ENCODE peak calls at places on chromosomes 12 and 14, in four cellular contexts. G, P, S and Z are unnamed samples.

GRCh38 chr12:40375076-40375475 is 150.3 kb downstream of the LRRK2 start:
- DNase-seq in G (no peak), P (no peak), S (no peak), Z (no peak)

GRCh38 chr12:25386823-25387134 is 136.1 kb upstream of the KRAS start:
- DNase-seq in P (no peak), G (no peak), S (no peak), Z (no peak)

GRCh38 chr12:27602516-27602915 is 78.5 kb downstream of the PPFIBP1 start:
- DNase-seq in P (no peak), S (no peak), G (no peak), Z (no peak)

GRCh38 chr12:93125126-93125525 is 196.0 kb upstream of the EEA1 start:
- DNase-seq in G (no peak), P (no peak), S (no peak), Z (no peak)

GRCh38 chr12:117151195-117152031 is 38.9 kb downstream of the FBXO21 start:
- DNase-seq in G (peak; percentile 23), P (peak; percentile 79), S (peak; percentile 73), Z (peak; percentile 11)

GRCh38 chr12:122036153-122036552 is 14.5 kb downstream of the BCL7A start:
- DNase-seq in S (no peak), P (no peak), G (no peak), Z (no peak)

GRCh38 chr14:91873476-91874265 is 6.3 kb upstream of the TC2N start:
- DNase-seq in G (peak; percentile 72), S (no peak), P (no peak), Z (no peak)

GRCh38 chr12:89960607-89961394 is 252.2 kb upstream of the ATP2B1 start:
- DNase-seq in P (no peak), S (no peak), G (no peak), Z (no peak)

GRCh38 chr14:77187649-77188012 is 6.0 kb downstream of the TMEM63C start:
- DNase-seq in S (no peak), G (no peak), P (no peak), Z (no peak)

GRCh38 chr12:126342866-126343265 is 1277.6 kb downstream of the AACS start:
- DNase-seq in S (no peak), G (no peak), P (no peak), Z (no peak)

GRCh38 chr12:24803406-24804245 is 145.3 kb downstream of the BCAT1 start:
- DNase-seq in G (no peak), S (no peak), P (no peak), Z (no peak)

GRCh38 chr12:122990961-122991622 is 10.6 kb downstream of the ARL6IP4 start:
- DNase-seq in P (peak; percentile 26), G (no peak), S (no peak), Z (no peak)

GRCh38 chr12:44317651-44318126 is 481.8 kb downstream of the TMEM117 start:
- DNase-seq in S (no peak), P (no peak), G (no peak), Z (no peak)

GRCh38 chr12:122062832-122063690 is 15.5 kb upstream of the MLXIP start:
- DNase-seq in S (peak; percentile 44), P (no peak), G (no peak), Z (no peak)

GRCh38 chr12:116299548-116300150 is 22.2 kb upstream of the MED13L start:
- DNase-seq in S (no peak), P (no peak), G (no peak), Z (no peak)

GRCh38 chr14:104140463-104141331 is 2.3 kb downstream of the KIF26A start:
- DNase-seq in P (peak; percentile 34), G (no peak), S (peak; percentile 7), Z (no peak)

GRCh38 chr14:73153272-73153671 is 17.0 kb downstream of the PSEN1 start:
- DNase-seq in G (no peak), S (no peak), P (no peak), Z (no peak)

GRCh38 chr12:64194333-64195149 is 27.6 kb downstream of the KICS2 start:
- DNase-seq in P (no peak), G (no peak), S (no peak), Z (no peak)

GRCh38 chr12:123269395-123269892 is 2.2 kb downstream of the CDK2AP1 start:
- DNase-seq in S (peak; percentile 72), G (peak; percentile 33), P (peak; percentile 80), Z (peak; percentile 83)

GRCh38 chr14:28770574-28770973 is 4.0 kb downstream of the FOXG1 start:
- DNase-seq in S (no peak), G (no peak), P (no peak), Z (no peak)

GRCh38 chr14:96198430-96199133 is 6.1 kb upstream of the BDKRB2 start:
- DNase-seq in P (no peak), G (no peak), S (no peak), Z (no peak)

GRCh38 chr12:3077572-3078081 is 448 bp downstream of the TSPAN9 start:
- DNase-seq in P (peak; percentile 70), G (peak; percentile 8), S (peak; percentile 46), Z (no peak)

GRCh38 chr12:67980391-67980790 is 8.9 kb upstream of the IFNG-AS1 start:
- DNase-seq in G (no peak), P (no peak), S (no peak), Z (no peak)

GRCh38 chr12:56839489-56840442 is 76.6 kb downstream of the HSD17B6 start:
- DNase-seq in G (peak; percentile 13), S (peak; percentile 29), P (no peak), Z (peak; percentile 16)

GRCh38 chr12:77433799-77434198 is 368.4 kb upstream of the E2F7 start:
- DNase-seq in P (no peak), G (no peak), S (no peak), Z (no peak)

GRCh38 chr14:37584211-37585100 is 10.6 kb downstream of the FOXA1 start:
- DNase-seq in S (peak; percentile 7), P (no peak), G (no peak), Z (no peak)

GRCh38 chr14:104342435-104343293 is 204.3 kb downstream of the KIF26A start:
- DNase-seq in S (no peak), G (no peak), P (no peak), Z (no peak)

GRCh38 chr12:124168016-124168415 is 126.9 kb upstream of the RFLNA start:
- DNase-seq in P (no peak), G (no peak), S (no peak), Z (no peak)

GRCh38 chr12:26790645-26790994 is 42.4 kb downstream of the ITPR2 start:
- DNase-seq in G (no peak), S (no peak), P (no peak), Z (no peak)

GRCh38 chr14:102540310-102541028 is 30.9 kb upstream of the ANKRD9 start:
- DNase-seq in S (no peak), G (no peak), P (no peak), Z (no peak)

GRCh38 chr14:36952702-36953101 is 219.7 kb downstream of the SLC25A21 start:
- DNase-seq in S (no peak), G (no peak), P (no peak), Z (no peak)

GRCh38 chr12:53952335-53952694 is 2.4 kb upstream of the HOXC12 start:
- DNase-seq in P (no peak), S (no peak), G (no peak), Z (no peak)

DNA sequence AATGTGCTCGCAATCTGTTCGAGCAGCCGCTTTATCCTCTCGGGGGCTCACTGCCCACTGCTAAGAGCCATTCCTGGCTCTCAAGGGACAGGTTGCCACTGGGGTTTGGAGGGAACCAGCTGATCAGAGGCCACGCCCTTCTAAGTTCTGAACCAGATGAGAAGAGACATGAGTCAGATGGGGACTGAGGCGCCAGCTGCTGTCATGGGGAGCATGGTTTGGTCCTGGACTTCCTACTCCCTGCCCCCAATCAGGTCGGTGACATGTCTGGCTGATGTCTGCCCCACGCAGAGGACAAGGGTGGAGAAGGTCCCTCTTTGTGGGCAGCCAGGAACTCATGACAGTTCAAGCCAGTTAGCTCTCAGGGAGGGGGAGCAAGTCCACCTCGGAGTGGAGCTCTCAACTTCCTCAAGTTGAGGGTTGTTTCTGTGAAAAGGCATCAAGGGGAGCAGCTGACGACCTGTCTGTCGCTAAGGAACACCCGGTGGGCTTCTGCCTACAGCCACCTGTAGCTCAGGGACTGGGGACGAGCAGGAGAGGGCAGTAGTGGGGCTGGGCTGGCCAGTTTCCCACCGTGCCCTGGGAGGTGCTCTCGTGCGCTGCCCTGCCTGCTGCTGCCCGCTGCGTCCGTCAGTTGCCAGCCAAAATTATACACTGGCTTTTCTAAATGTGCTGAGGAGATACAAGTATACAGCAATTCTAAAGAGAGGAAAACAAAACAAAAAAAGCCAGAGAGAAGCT is 20.4 kb downstream of the PSMC1 start:
- DNase-seq in S (no peak), G (no peak), P (no peak), Z (peak; percentile 52)
- H3K27ac ChIP-seq in S (no peak overlapping the region), G (no peak overlapping the region), P (no peak overlapping the region), Z (no peak overlapping the region)

GRCh38 chr12:50246159-50246865 is 37.0 kb downstream of the LIMA1 start:
- DNase-seq in S (no peak), G (no peak), P (no peak), Z (no peak)
- H3K27ac ChIP-seq in S (peak overlapping the region; percentile 74), G (no peak overlapping the region), P (peak overlapping the region; percentile 90), Z (no peak overlapping the region)

GRCh38 chr12:5078423-5078822 is 34.7 kb downstream of the KCNA5 start:
- DNase-seq in G (no peak), S (peak; percentile 75), P (no peak), Z (no peak)
- H3K27ac ChIP-seq in G (no peak overlapping the region), S (peak overlapping the region; percentile 77), P (no peak overlapping the region), Z (no peak overlapping the region)

GRCh38 chr14:23056956-23057756 is at the start of gene CDH24:
- DNase-seq in S (peak; percentile 76), G (peak; percentile 65), P (peak; percentile 76), Z (no peak)
- H3K27ac ChIP-seq in S (peak within 1 kb of the TSS; percentile 39), G (no peak within 1 kb of the TSS), P (peak within 1 kb of the TSS; percentile 32), Z (peak within 1 kb of the TSS; percentile 62)

GRCh38 chr14:59097681-59098080 is 90.8 kb upstream of the DAAM1 start:
- DNase-seq in S (no peak), P (no peak), G (no peak), Z (no peak)
- H3K27ac ChIP-seq in S (no peak overlapping the region), P (no peak overlapping the region), G (no peak overlapping the region), Z (no peak overlapping the region)